ENCODE peak calls at places on chromosomes 3 and 15, in ten cellular contexts. O is PC-3, T is GM23248, F is PC-9, V is SK-N-SH, I is GM23338, S is OCI-LY7, D is hepatocyte, P is HCT116, J is Karpas-422. E is an unnamed sample. For H3K9me2, the result is how much of the 10 kb centered on the place peaks cover.

GRCh38 chr3:65126527-65127440 is 439.0 kb upstream of the ADAMTS9 start:
- DNase-seq in O (no peak), T (peak), F (peak), V (no peak), I (no peak), S (no peak), D (peak), P (no peak), J (no peak), E (no peak)

GRCh38 chr3:106699093-106699492 is 678.1 kb upstream of the CCDC54 start:
- DNase-seq in O (no peak), T (no peak), F (no peak), V (no peak), I (peak), S (no peak), D (peak), P (no peak), J (no peak), E (no peak)

GRCh38 chr3:123881771-123882170 is 2.4 kb downstream of the MYLK start:
- DNase-seq in O (no peak), T (no peak), F (no peak), V (no peak), I (peak), S (no peak), D (no peak), P (no peak), J (no peak), E (no peak)

GRCh38 chr15:68743256-68743655 is 77.4 kb downstream of the ANP32A start:
- DNase-seq in O (no peak), T (no peak), F (no peak), V (no peak), I (no peak), S (no peak), D (no peak), P (no peak), J (no peak), E (no peak)

GRCh38 chr3:11717301-11717700 is 73.6 kb upstream of the VGLL4 start:
- DNase-seq in O (no peak), T (peak), F (no peak), V (no peak), I (no peak), S (no peak), D (no peak), P (no peak), J (no peak), E (no peak)

GRCh38 chr3:117489663-117490079 is 780.1 kb downstream of the TUSC7 start:
- DNase-seq in O (no peak), T (no peak), F (no peak), V (no peak), I (no peak), S (no peak), D (no peak), P (no peak), J (no peak), E (no peak)

GRCh38 chr3:4755566-4755965 is 223.7 kb upstream of the BHLHE40 start:
- DNase-seq in O (no peak), T (no peak), F (no peak), V (no peak), I (no peak), S (no peak), D (no peak), P (no peak), J (no peak), E (no peak)

GRCh38 chr3:128801779-128802369 is 75.9 kb downstream of the RAB7A start:
- DNase-seq in O (no peak), T (no peak), F (no peak), V (no peak), I (no peak), S (no peak), D (no peak), P (no peak), J (no peak), E (no peak)

GRCh38 chr3:14633417-14633816 is 18.1 kb upstream of the CCDC174 start:
- DNase-seq in O (no peak), T (no peak), F (no peak), V (no peak), I (no peak), S (no peak), D (no peak), P (no peak), J (no peak), E (no peak)

GRCh38 chr15:68080783-68081182 is 26.7 kb downstream of the PIAS1 start:
- DNase-seq in O (no peak), T (no peak), F (no peak), V (no peak), I (no peak), S (no peak), D (no peak), P (no peak), J (no peak), E (no peak)

GRCh38 chr15:63403254-63403945 is 21.8 kb upstream of the CA12 start:
- DNase-seq in O (peak), T (peak), F (no peak), V (no peak), I (no peak), S (peak), D (no peak), P (no peak), J (no peak), E (no peak)
- H2AFZ ChIP-seq in O (peak), T (peak), F (no peak), V (no peak), I (no peak), S (no peak), D (no peak), P (peak), J (no peak), E (no peak)

GRCh38 chr15:61106886-61107285 is 122.2 kb downstream of the RORA start:
- DNase-seq in O (no peak), T (no peak), F (no peak), V (no peak), I (no peak), S (no peak), D (no peak), P (no peak), J (no peak), E (no peak)
- H3K9me2 ChIP-seq in O (under half), T (under half), F (under half), V (under half), I (under half), S (under half), D (under half), P (under half), J (under half), E (under half)

DNA sequence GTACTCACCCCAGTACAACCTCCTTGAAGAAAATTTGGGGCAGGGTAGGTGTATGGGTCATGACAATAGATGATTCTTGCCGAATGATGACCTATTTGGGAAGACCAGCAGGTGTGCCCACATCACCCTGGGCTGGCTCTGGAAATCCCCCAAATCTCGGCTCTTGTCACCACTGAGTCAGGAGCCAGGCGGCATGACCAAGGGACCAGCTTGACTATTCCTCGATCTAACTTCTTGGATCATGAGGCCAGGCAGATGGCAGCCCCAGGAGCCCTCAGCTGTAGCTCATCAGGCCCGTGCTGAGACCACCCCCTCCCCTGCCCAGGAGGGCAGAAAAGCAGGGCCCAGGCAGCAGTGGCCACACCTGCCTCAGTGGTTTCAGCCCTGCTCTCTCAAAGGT is 9.2 kb upstream of the MUC4 start:
- DNase-seq in O (no peak), T (no peak), F (no peak), V (no peak), I (no peak), S (no peak), D (no peak), P (no peak), J (no peak), E (no peak)
- H2AFZ ChIP-seq in O (no peak), T (no peak), F (no peak), V (no peak), I (no peak), S (no peak), D (no peak), P (no peak), J (no peak), E (no peak)

DNA sequence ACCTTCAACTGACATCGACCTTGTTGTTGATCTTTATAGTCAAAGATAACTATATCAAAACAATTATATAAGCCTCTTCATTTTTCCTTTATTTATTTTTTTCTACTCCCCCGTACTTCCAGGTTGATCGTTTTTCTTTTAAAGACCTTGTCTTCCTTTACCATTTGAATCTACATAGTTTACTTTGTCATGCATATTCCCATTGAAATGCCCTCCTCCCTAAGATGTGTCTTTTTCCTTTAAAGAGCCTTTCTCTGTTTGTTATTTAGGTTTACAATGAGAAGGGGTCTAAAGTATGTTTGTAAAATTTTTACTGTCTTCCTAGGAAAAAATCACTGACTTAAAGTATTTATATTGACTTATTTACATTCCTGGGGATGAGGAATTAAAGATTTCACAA is 29.4 kb upstream of the ZNF717 start:
- DNase-seq in O (no peak), T (no peak), F (no peak), V (no peak), I (peak), S (no peak), D (no peak), P (no peak), J (no peak), E (no peak)
- H3K9me2 ChIP-seq in O (under half), T (under half), F (under half), V (under half), I (under half), S (under half), D (under half), P (under half), J (under half), E (under half)

GRCh38 chr15:31330836-31331235 is 4.2 kb downstream of the KLF13 start:
- DNase-seq in O (no peak), T (no peak), F (no peak), V (no peak), I (no peak), S (no peak), D (no peak), P (no peak), J (no peak), E (no peak)

GRCh38 chr15:31328999-31329639 is 2.5 kb downstream of the KLF13 start:
- DNase-seq in O (peak), T (peak), F (no peak), V (peak), I (peak), S (peak), D (peak), P (no peak), J (peak), E (peak)

GRCh38 chr15:31328425-31328998 is 1.9 kb downstream of the KLF13 start:
- DNase-seq in O (peak), T (peak), F (no peak), V (peak), I (no peak), S (peak), D (no peak), P (no peak), J (peak), E (peak)

GRCh38 chr15:31330111-31330785 is 3.6 kb downstream of the KLF13 start:
- DNase-seq in O (no peak), T (no peak), F (no peak), V (no peak), I (no peak), S (no peak), D (no peak), P (no peak), J (no peak), E (no peak)

GRCh38 chr15:31329640-31330010 is 3.0 kb downstream of the KLF13 start:
- DNase-seq in O (no peak), T (no peak), F (no peak), V (no peak), I (no peak), S (no peak), D (no peak), P (no peak), J (no peak), E (no peak)
- H2AFZ ChIP-seq in O (peak), T (no peak), F (no peak), V (no peak), I (no peak), S (no peak), D (no peak), P (no peak), J (no peak), E (no peak)

E was measured in MM.1S.